ENCODE peak calls at places on chromosomes 11 and 22, in four cellular contexts. J, Q, W and Z are unnamed samples.

GRCh38 chr22:19992921-19993355 is 23.7 kb downstream of the ARVCF start:
- DNase-seq in W (no peak), Q (no peak), J (no peak), Z (no peak)

GRCh38 chr11:35419713-35420333 is 465 bp upstream of the SLC1A2 start:
- DNase-seq in J (peak; percentile 25), W (no peak), Q (no peak), Z (peak; percentile 77)

GRCh38 chr11:15327786-15328231 is 213.1 kb downstream of the INSC start:
- DNase-seq in Q (peak; percentile 68), W (no peak), J (peak; percentile 30), Z (peak; percentile 38)

GRCh38 chr11:128931661-128932060 is 11.0 kb downstream of the TP53AIP1 start:
- DNase-seq in W (no peak), J (no peak), Q (no peak), Z (no peak)

GRCh38 chr11:68352591-68352990 is 40.2 kb downstream of the LRP5 start:
- DNase-seq in J (no peak), Q (no peak), W (no peak), Z (no peak)

GRCh38 chr11:65501530-65502273 is 2.9 kb downstream of the MALAT1 start:
- DNase-seq in J (peak; percentile 52), W (no peak), Q (no peak), Z (no peak)

GRCh38 chr11:7418061-7418460 is 67.2 kb upstream of the OLFML1 start:
- DNase-seq in W (no peak), Q (no peak), J (no peak), Z (no peak)

GRCh38 chr11:119551726-119552510 is 128.9 kb upstream of the THY1 start:
- DNase-seq in J (peak; percentile 61), W (no peak), Q (peak; percentile 9), Z (no peak)

GRCh38 chr11:94400839-94401772 is at the start of gene GPR83:
- DNase-seq in J (peak; percentile 24), W (no peak), Q (no peak), Z (peak; percentile 79)

GRCh38 chr11:10096987-10097386 is 197.0 kb downstream of the SBF2 start:
- DNase-seq in W (no peak), Q (no peak), J (no peak), Z (no peak)